ENCODE peak calls at places on chromosomes 1 and 21, in four cellular contexts. F is neural crest cell, E is fibroblast of lung, R is cardiac fibroblast. L is an unnamed sample.
A peak's percentile ranks its signal among the peaks of the same experiment; 100 is the strongest.

GRCh38 chr1:184531296-184531695 is 144.5 kb downstream of the C1orf21 start:
- DNase-seq in F (no peak), E (no peak), R (no peak), L (peak; percentile 25)

GRCh38 chr1:231600461-231600976 is 26.1 kb upstream of the DISC1 start:
- DNase-seq in F (no peak), E (peak; percentile 20), R (peak; percentile 33), L (peak; percentile 70)

GRCh38 chr1:76826072-76826827 is 41.0 kb upstream of the ST6GALNAC5 start:
- DNase-seq in F (no peak), E (peak; percentile 76), R (peak; percentile 5), L (peak; percentile 72)

GRCh38 chr1:31335007-31335406 is 37.9 kb downstream of the FABP3 start:
- DNase-seq in F (no peak), E (peak; percentile 23), R (peak; percentile 68), L (peak; percentile 64)

GRCh38 chr1:23779826-23780371 is 1.7 kb downstream of the PITHD1 start:
- DNase-seq in F (no peak), E (peak; percentile 68), R (no peak), L (peak; percentile 76)

GRCh38 chr1:152623203-152623844 is 421 bp upstream of the LCE3A start:
- DNase-seq in F (no peak), E (no peak), R (no peak), L (no peak)

GRCh38 chr1:54230507-54231339 is 30.8 kb downstream of the MRPL37 start:
- DNase-seq in F (no peak), E (no peak), R (no peak), L (no peak)

GRCh38 chr21:25801217-25802015 is 66.6 kb downstream of the GABPA start:
- DNase-seq in F (peak; percentile 93), E (peak; percentile 60), R (peak; percentile 91), L (peak; percentile 85)

DNA sequence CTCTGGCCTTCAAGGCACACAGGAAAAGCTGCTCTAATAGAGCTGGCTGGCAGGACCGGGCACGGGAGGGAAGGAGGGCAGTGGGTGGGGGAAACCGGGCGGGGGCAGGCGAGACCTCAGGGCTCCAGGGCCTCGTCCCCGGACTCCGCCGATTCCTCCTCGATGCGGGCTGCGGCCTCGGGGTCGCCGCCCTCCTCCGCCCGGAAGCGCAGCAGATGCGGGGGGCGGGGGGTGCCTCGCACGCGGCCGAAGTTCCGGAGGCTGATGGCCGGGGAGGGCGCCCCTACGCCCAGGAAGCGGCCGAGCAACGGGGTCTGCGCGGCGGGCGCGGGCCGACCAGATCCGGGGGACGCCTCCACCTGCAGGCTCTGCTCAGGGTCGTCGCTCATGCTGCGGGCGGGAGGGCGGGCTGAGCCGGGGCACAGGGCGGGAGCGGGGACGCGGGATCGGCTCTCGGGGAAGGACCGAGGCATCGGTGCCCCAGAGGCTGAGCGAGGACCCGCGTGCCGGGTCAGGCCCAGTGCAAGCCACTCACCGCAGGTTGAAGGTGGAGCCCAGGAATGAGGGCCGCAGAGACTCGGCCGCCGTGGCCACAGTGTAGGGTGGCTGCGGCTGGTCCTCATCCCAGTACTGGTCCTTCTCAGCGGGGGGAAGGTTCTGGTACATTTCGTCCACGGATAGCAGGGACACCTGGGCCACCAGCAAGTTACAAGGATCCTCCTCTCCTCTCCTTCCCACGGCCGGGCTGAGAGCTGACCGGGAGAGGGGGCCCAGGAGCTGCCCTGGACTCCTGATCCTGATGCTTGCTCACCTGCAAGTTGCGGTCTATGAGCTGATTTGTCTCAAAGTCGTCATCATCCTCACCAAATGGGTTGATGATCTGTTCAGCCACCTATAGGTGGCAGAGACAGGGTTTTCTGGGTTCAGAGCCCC is 3.6 kb downstream of the BEST4 start:
- DNase-seq in F (no peak), E (no peak), R (no peak), L (no peak)
- TF ChIP-seq CTCF in F (no peak), E (no peak), R (no peak), L (no peak)

GRCh38 chr1:37596182-37596667 is 488 bp upstream of the GNL2 start:
- DNase-seq in F (no peak), E (peak; percentile 13), R (no peak), L (no peak)

GRCh38 chr1:37599940-37600339 is 4.2 kb upstream of the GNL2 start:
- DNase-seq in F (no peak), E (no peak), R (no peak), L (no peak)

GRCh38 chr1:37601441-37601840 is 5.7 kb upstream of the GNL2 start:
- DNase-seq in F (no peak), E (no peak), R (no peak), L (no peak)

GRCh38 chr1:37593726-37594125 is 2.0 kb downstream of the GNL2 start:
- DNase-seq in F (no peak), E (no peak), R (no peak), L (no peak)

DNA sequence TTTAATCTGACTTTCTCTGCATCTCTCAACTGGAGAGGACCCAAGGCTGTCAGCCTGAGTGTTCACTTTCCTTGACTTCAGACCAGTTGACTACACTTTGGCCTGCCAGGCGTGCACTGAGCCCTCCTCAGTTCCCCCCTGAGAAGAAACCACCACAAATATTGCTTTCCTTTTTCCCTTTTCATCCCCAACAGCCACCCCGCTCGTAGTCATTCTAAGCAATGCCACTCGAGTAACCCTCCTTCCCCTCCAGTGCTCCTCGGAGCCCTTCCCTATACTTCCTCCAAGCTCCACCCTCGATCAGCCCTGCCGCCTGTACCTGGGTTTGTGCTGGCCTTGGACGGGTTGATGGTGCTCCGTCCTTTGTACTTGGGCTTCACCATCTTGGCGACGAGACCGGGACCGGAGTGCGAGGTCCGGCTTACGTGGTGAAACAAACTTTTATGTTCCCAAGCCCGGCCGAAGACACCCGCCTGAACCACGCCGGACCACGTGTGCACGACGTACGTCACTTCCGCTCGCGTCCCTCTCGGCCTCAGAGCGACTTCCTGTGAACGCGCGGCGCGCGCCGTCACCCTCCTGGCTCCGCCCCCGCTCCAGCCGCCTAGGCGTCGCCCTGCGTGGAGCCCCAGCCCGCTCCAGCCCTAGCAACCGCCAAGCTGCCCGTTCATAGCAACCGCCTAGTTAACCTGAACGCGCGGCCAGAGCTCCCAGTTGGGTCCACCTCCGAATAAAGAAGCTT is at the start of gene GNL2:
- DNase-seq in F (peak; percentile 97), E (peak; percentile 95), R (peak; percentile 95), L (peak; percentile 95)
- TF ChIP-seq CTCF in F (no peak), E (no peak), R (no peak), L (no peak)

GRCh38 chr1:7561331-7561921 is 209.7 kb upstream of the VAMP3 start:
- DNase-seq in F (peak; percentile 28), E (no peak), R (no peak), L (peak; percentile 7)
- TF ChIP-seq CTCF in F (peak; percentile 52), E (no peak), R (no peak), L (peak; percentile 26)

GRCh38 chr1:201593200-201593828 is 54.4 kb downstream of the NAV1 start:
- DNase-seq in F (no peak), E (peak; percentile 95), R (peak; percentile 97), L (peak; percentile 100)
- TF ChIP-seq CTCF in F (no peak), E (no peak), R (no peak), L (no peak)

GRCh38 chr1:180153032-180153431 is 1.6 kb upstream of the QSOX1 start:
- DNase-seq in F (no peak), E (no peak), R (no peak), L (no peak)

GRCh38 chr1:180155202-180155682 is 573 bp downstream of the QSOX1 start:
- DNase-seq in F (peak; percentile 20), E (no peak), R (no peak), L (no peak)

GRCh38 chr1:180156201-180156600 is 1.5 kb downstream of the QSOX1 start:
- DNase-seq in F (no peak), E (no peak), R (no peak), L (no peak)

GRCh38 chr1:180154003-180154324 is 705 bp upstream of the QSOX1 start:
- DNase-seq in F (no peak), E (no peak), R (no peak), L (no peak)

GRCh38 chr1:180154325-180155201 is at the start of gene QSOX1:
- DNase-seq in F (peak; percentile 71), E (peak; percentile 85), R (peak; percentile 91), L (peak; percentile 78)
- TF ChIP-seq CTCF in F (peak; percentile 39), E (no peak), R (no peak), L (no peak)

DNA sequence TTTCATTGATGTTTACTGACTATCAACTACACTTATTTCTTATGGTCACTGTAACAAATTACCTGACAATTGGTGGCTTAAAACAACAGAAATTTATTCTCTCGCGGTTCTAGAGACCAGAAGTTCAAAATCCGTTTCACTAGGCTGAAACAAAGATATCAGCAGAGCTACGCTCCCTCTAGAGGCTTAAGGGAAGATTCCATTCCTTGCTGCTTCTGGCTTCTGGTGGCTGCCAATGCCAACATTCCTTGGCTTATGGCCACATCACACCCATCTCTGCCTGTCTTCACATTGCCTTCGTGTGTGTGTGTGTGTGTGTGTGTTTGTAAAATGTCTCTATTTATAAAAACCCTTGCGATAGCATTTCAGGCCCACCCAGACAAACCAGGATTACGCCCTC is 66.4 kb downstream of the LMX1A start:
- DNase-seq in F (no peak), E (peak; percentile 2), R (peak; percentile 31), L (peak; percentile 16)
- TF ChIP-seq CTCF in F (peak; percentile 21), E (no peak), R (no peak), L (peak; percentile 13)

GRCh38 chr1:10396870-10397269 is 2.0 kb upstream of the PGD start:
- DNase-seq in F (no peak), E (no peak), R (no peak), L (no peak)

GRCh38 chr1:10398278-10398733 is 558 bp upstream of the PGD start:
- DNase-seq in F (no peak), E (no peak), R (no peak), L (peak; percentile 12)

GRCh38 chr1:10400013-10400412 is 1.1 kb downstream of the PGD start:
- DNase-seq in F (no peak), E (no peak), R (no peak), L (no peak)

GRCh38 chr1:10399487-10399917 is 638 bp downstream of the PGD start:
- DNase-seq in F (peak; percentile 23), E (peak; percentile 71), R (peak; percentile 38), L (peak; percentile 55)

DNA sequence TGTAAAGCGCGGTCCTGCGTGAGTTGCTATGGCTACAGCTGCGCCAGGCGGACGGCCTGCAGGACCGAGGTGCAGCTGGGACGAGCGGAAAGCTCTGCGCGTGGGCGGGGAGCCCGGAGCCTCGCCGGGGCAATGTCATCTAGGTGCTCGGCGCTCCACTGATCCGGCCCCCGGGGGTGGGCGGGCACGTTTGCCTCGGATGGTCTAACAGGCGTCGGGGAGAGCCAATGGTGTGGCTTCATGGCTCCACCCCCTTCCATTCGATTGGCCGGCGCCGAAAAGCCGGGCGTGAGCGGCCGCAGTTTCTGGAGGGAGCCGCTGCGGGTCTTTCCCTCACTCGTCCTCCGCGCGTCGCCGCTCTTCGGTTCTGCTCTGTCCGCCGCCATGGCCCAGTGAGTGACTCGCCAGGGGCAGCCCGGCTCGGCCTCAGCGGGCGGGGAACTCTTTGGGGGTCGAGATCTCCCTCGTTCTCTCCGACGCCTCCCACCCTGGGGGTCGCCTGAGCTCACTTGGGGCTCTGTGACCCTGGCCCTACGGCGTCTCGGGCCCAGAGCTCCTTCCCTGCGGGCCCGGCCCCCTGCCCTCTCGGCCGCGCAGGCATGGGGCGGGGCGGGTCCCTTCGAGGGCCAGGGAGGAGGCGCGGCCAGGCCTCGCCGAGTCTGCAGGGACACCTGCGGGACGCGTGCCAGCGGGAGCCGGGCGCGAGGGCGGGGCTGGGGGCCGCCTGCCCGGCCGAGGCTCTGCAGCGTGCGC is at the start of gene PGD:
- DNase-seq in F (peak; percentile 98), E (peak; percentile 98), R (peak; percentile 99), L (peak; percentile 97)
- TF ChIP-seq CTCF in F (no peak), E (peak; percentile 7), R (no peak), L (no peak)

GRCh38 chr1:240691521-240692338 is 79.8 kb upstream of the GREM2 start:
- DNase-seq in F (peak; percentile 19), E (peak; percentile 56), R (peak; percentile 43), L (peak; percentile 75)
- TF ChIP-seq CTCF in F (peak; percentile 77), E (peak; percentile 87), R (peak; percentile 76), L (peak; percentile 98)

L was measured in fibroblast of mammary gland.